ENCODE peak calls at places on chromosome 16, in five cellular contexts. U is hypothalamus; K is CD4-positive, CD25-positive, alpha-beta regulatory T cell; V is ELR; J is NCI-H1105. R is an unnamed sample.

GRCh38 chr16:88759245-88759975 is 25.6 kb downstream of the PIEZO1 start:
- DNase-seq in K (peak; percentile 44), U (no peak), J (no peak), V (no peak), R (peak; percentile 78)

GRCh38 chr16:87570938-87571867 is 31.1 kb upstream of the JPH3 start:
- DNase-seq in V (peak; percentile 36), J (no peak), U (peak; percentile 33), K (no peak), R (peak; percentile 55)

GRCh38 chr16:70159355-70160348 is 13.9 kb upstream of the CLEC18C start:
- DNase-seq in K (no peak), J (no peak), V (no peak), U (no peak), R (no peak)

GRCh38 chr16:87201052-87201451 is 116.1 kb downstream of the C16orf95 start:
- DNase-seq in J (no peak), K (no peak), V (peak; percentile 96), U (no peak), R (no peak)

GRCh38 chr16:91484-91883 is 13.5 kb downstream of the MPG start:
- DNase-seq in J (peak; percentile 46), K (no peak), V (no peak), U (peak; percentile 57), R (no peak)

GRCh38 chr16:81432899-81433560 is 11.6 kb upstream of the CMIP start:
- DNase-seq in U (no peak), K (no peak), J (no peak), V (no peak), R (peak; percentile 78)

GRCh38 chr16:55668337-55669281 is 12.8 kb downstream of the SLC6A2 start:
- DNase-seq in U (no peak), K (no peak), J (no peak), V (peak; percentile 33), R (no peak)

GRCh38 chr16:62135903-62136302 is 99.7 kb upstream of the CDH8 start:
- DNase-seq in V (no peak), U (no peak), J (no peak), K (no peak), R (no peak)

GRCh38 chr16:87431926-87432325 is 39.8 kb downstream of the MAP1LC3B start:
- DNase-seq in V (peak; percentile 85), K (no peak), U (no peak), J (no peak), R (no peak)

GRCh38 chr16:16144416-16144815 is 78.9 kb downstream of the ABCC6 start:
- DNase-seq in V (peak; percentile 23), K (no peak), J (no peak), U (no peak), R (no peak)

GRCh38 chr16:9092282-9092962 is 978 bp downstream of the HAPSTR1 start:
- DNase-seq in J (peak; percentile 14), V (peak; percentile 36), U (peak; percentile 54), K (peak; percentile 60), R (no peak)

GRCh38 chr16:83134638-83135037 is 507.9 kb downstream of the CDH13 start:
- DNase-seq in K (no peak), J (no peak), U (no peak), V (no peak), R (no peak)

GRCh38 chr16:30875881-30876791 is 17.7 kb downstream of the BCL7C start:
- DNase-seq in V (peak; percentile 45), U (peak; percentile 8), K (no peak), J (no peak), R (no peak)

GRCh38 chr16:65937455-65937854 is 429.0 kb upstream of the CDH5 start:
- DNase-seq in V (no peak), U (no peak), K (no peak), J (no peak), R (no peak)

GRCh38 chr16:23362460-23363317 is 60.6 kb downstream of the SCNN1B start:
- DNase-seq in V (no peak), U (no peak), J (peak; percentile 76), K (no peak), R (peak; percentile 64)

GRCh38 chr16:50266337-50267091 is at the start of gene ADCY7:
- DNase-seq in U (no peak), J (no peak), K (peak; percentile 76), V (peak; percentile 92), R (peak; percentile 68)

GRCh38 chr16:67419502-67419901 is 3.2 kb upstream of the ZDHHC1 start:
- DNase-seq in J (no peak), U (no peak), K (no peak), V (no peak), R (no peak)

GRCh38 chr16:16109453-16110110 is 113.7 kb downstream of the ABCC6 start:
- DNase-seq in V (no peak), U (no peak), J (no peak), K (no peak), R (no peak)

GRCh38 chr16:12120331-12120981 is 143.9 kb downstream of the SNX29 start:
- DNase-seq in U (no peak), K (no peak), V (no peak), J (no peak), R (no peak)

R was measured in SHP77.